ENCODE peak calls at places on chromosome 22, in eight cellular contexts. T is right lobe of liver, J is Peyer's patch, P is PC-3, A is MM.1S, K is stomach, D is PC-9, G is Caco-2. Z is an unnamed sample.

GRCh38 chr22:50244420-50245213 is at the start of gene TUBGCP6:
- DNase-seq in T (peak; percentile 96), J (peak; percentile 95), P (peak; percentile 87), A (peak; percentile 97), K (peak; percentile 97), D (peak; percentile 91), G (peak; percentile 93), Z (peak; percentile 69)

GRCh38 chr22:50318698-50319411 is 8.0 kb downstream of the DENND6B start:
- DNase-seq in T (no peak), J (peak; percentile 61), P (no peak), A (no peak), K (no peak), D (no peak), G (no peak), Z (no peak)

GRCh38 chr22:37465721-37466120 is 20.5 kb downstream of the MFNG start:
- DNase-seq in T (no peak), J (no peak), P (no peak), A (no peak), K (no peak), D (no peak), G (peak; percentile 26), Z (no peak)

GRCh38 chr22:33438273-33438672 is 380.1 kb upstream of the SYN3 start:
- DNase-seq in T (no peak), J (no peak), P (peak; percentile 45), A (no peak), K (no peak), D (peak; percentile 47), G (no peak), Z (peak; percentile 99)

GRCh38 chr22:50115693-50116092 is 25.9 kb downstream of the MOV10L1 start:
- DNase-seq in T (no peak), J (no peak), P (peak; percentile 80), A (no peak), K (no peak), D (peak; percentile 14), G (no peak), Z (no peak)

GRCh38 chr22:37193629-37194191 is 5.7 kb upstream of the C1QTNF6 start:
- DNase-seq in T (peak; percentile 6), J (peak; percentile 38), P (no peak), A (peak; percentile 90), K (no peak), D (no peak), G (no peak), Z (no peak)

GRCh38 chr22:49272546-49273125 is 555.0 kb downstream of the BRD1 start:
- DNase-seq in T (no peak), J (no peak), P (no peak), A (no peak), K (no peak), D (no peak), G (no peak), Z (no peak)

GRCh38 chr22:47130883-47131610 is 368.6 kb downstream of the TBC1D22A start:
- DNase-seq in T (no peak), J (no peak), P (no peak), A (no peak), K (no peak), D (no peak), G (no peak), Z (no peak)

GRCh38 chr22:41929158-41929896 is 2.7 kb upstream of the TNFRSF13C start:
- DNase-seq in T (no peak), J (peak; percentile 46), P (no peak), A (no peak), K (no peak), D (no peak), G (no peak), Z (no peak)

GRCh38 chr22:38040953-38041759 is 16.0 kb upstream of the PICK1 start:
- DNase-seq in T (no peak), J (no peak), P (no peak), A (no peak), K (no peak), D (no peak), G (no peak), Z (no peak)

GRCh38 chr22:47851586-47851985 is 1089.1 kb downstream of the TBC1D22A start:
- DNase-seq in T (no peak), J (no peak), P (no peak), A (no peak), K (no peak), D (no peak), G (no peak), Z (no peak)

GRCh38 chr22:19121631-19122142 is 525 bp downstream of the DGCR2 start:
- DNase-seq in T (peak; percentile 69), J (peak; percentile 32), P (peak; percentile 22), A (peak; percentile 48), K (peak; percentile 65), D (peak; percentile 24), G (peak; percentile 57), Z (no peak)

GRCh38 chr22:19174106-19175025 is 4.2 kb downstream of the SLC25A1 start:
- DNase-seq in T (peak; percentile 66), J (peak; percentile 79), P (peak; percentile 21), A (no peak), K (no peak), D (peak; percentile 69), G (peak; percentile 49), Z (peak; percentile 35)

GRCh38 chr22:38176170-38176741 is 5.4 kb downstream of the PLA2G6 start:
- DNase-seq in T (peak; percentile 80), J (no peak), P (no peak), A (no peak), K (peak; percentile 79), D (no peak), G (no peak), Z (peak; percentile 54)

DNA sequence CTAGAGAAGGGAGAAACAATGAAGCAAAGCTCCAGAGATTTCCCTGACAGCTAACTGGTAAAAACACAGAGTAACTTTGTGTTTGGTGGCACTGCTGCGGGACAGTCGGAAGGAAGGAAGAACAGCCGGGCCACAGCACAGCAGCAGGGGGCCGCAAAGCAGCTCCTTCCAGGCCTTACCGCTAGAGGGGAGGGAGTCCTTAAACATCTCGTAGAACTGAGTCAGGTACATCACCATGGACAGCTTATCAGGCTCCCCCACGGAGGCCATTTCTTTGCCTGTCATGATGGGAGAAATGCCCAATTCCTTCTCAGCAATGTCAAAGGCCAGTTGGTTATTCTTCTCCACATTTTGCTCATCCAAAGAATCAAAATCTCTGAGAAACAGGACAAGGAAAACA is 114.6 kb upstream of the BID start:
- DNase-seq in T (no peak), J (no peak), P (no peak), A (no peak), K (no peak), D (no peak), G (no peak), Z (no peak)
- TF ChIP-seq CTCF in T (no peak), J (no peak), P (no peak), A (no peak), K (no peak), D (no peak), G (no peak), Z (no peak)

DNA sequence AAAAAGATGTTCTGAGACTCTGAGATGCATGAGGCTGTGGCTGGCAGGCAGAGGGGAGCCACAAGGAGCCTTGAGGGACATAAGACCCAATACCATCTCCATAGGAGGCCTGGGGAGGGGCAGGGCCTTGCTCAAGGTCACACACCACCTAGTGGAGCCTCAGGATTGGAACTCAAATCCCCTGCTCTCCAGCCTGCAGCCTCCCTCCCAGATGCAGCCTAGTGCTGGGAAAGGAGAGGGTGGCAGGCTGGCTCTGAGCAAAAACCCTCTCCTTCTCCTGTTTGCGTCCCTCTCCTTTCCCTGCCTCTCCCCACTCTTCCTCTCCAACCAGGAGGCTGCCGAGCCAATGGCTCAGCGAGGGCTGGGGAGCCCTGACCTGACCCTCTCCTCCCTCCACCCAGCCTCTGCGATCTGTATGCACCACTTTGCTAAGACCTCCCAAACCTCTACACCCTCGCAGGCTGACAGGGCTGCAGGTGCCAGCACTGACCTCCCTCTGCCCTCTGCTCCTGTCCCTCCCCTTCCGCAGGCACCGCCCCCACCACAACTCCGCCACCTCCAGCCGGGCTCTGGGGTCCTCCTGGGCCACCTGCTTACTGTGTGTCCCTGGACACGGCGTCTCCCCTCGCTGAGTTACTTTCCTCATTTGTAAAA is 14.7 kb downstream of the IGLL1 start:
- DNase-seq in T (peak; percentile 38), J (no peak), P (no peak), A (no peak), K (no peak), D (no peak), G (peak; percentile 29), Z (no peak)
- H3K4me3 ChIP-seq in T (peak overlapping the region; percentile 50), J (peak overlapping the region; percentile 47), P (no peak overlapping the region), A (peak overlapping the region; percentile 47), K (peak overlapping the region; percentile 51), D (no peak overlapping the region), G (peak overlapping the region; percentile 39), Z (no peak overlapping the region)

DNA sequence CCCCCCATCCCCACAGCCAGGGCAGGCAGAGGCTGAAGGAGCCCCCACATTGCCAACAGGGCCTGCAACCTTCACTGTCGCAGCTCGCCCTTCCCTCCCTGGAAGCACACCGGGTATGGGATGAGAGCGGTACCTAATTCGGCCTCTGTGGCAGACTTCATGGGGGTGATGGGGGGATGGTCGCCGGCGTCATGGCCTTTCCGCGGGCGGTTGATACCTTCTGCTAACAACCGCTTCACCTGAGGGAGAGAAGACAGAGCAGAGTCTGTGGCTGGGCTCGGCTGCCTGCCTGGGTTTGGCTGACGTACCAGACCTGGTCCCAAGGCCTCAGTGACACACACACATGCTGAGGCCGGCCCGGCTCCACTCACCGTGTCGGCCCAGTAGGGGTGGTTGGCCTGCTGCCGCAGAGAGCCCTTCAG is 11.2 kb upstream of the PPM1F start:
- DNase-seq in T (no peak), J (no peak), P (no peak), A (no peak), K (no peak), D (no peak), G (no peak), Z (no peak)
- H3K36me3 ChIP-seq in T (peaks cover 84% of the 10 kb centered on the region), J (no peaks in the 10 kb centered on the region), P (no peaks in the 10 kb centered on the region), A (peaks cover 3% of the 10 kb centered on the region), K (peaks cover 100% of the 10 kb centered on the region), D (no peaks in the 10 kb centered on the region), G (no peaks in the 10 kb centered on the region), Z (peaks cover 31% of the 10 kb centered on the region)

GRCh38 chr22:43514476-43515157 is 102.8 kb downstream of the MPPED1 start:
- DNase-seq in T (no peak), J (no peak), P (no peak), A (no peak), K (no peak), D (no peak), G (no peak), Z (no peak)

GRCh38 chr22:43515411-43515810 is 103.6 kb downstream of the MPPED1 start:
- DNase-seq in T (no peak), J (no peak), P (no peak), A (no peak), K (no peak), D (no peak), G (no peak), Z (no peak)

GRCh38 chr22:43516386-43516785 is 104.6 kb downstream of the MPPED1 start:
- DNase-seq in T (no peak), J (no peak), P (no peak), A (no peak), K (no peak), D (no peak), G (no peak), Z (no peak)

GRCh38 chr22:43516996-43517635 is 105.3 kb downstream of the MPPED1 start:
- DNase-seq in T (no peak), J (no peak), P (no peak), A (no peak), K (no peak), D (no peak), G (no peak), Z (no peak)

DNA sequence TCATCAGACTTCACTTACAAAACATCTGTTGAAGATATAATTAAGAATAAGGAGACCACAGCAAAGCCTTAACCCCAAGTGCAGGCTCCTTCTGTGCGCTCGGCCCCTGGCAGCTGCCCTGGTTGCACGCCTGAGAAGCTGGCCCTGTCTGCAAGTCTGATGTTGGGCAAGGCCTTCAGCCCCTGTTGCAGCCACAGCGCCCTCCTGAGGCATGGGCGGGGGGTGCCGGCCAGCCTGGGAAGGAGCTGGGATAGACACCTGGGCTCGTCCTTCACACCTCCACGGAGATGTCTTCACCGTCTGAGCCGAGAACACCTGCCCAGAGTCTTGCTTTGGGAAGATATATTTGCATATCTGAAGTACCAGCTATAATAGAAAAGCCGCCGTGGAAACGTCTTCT is 104.1 kb downstream of the MPPED1 start:
- DNase-seq in T (no peak), J (no peak), P (no peak), A (peak; percentile 20), K (no peak), D (no peak), G (no peak), Z (no peak)
- TF ChIP-seq CTCF in T (no peak), J (no peak), P (no peak), A (peak; percentile 31), K (no peak), D (no peak), G (no peak), Z (peak; percentile 21)

Z was measured in bronchial epithelial cell.